ENCODE peak calls at places on chromosomes 1 and 21, in four cellular contexts. O is ascending aorta; B is left ventricle myocardium inferior; F is CD8-positive, alpha-beta T cell. Y is an unnamed sample. For H3K4me1, the result is how much of the 10 kb centered on the place peaks cover.

GRCh38 chr1:116514708-116515525 is 55.9 kb downstream of the CD58 start:
- DNase-seq in O (no peak), B (no peak), F (peak), Y (no peak)

GRCh38 chr1:6962956-6963915 is 178.0 kb downstream of the CAMTA1 start:
- DNase-seq in O (no peak), B (peak), F (peak), Y (peak)

GRCh38 chr1:16178596-16179497 is 23.0 kb upstream of the EPHA2 start:
- DNase-seq in O (no peak), B (no peak), F (no peak), Y (no peak)

GRCh38 chr1:3787745-3788605 is 8.3 kb downstream of the LRRC47 start:
- DNase-seq in O (no peak), B (no peak), F (no peak), Y (no peak)

GRCh38 chr1:25257176-25257575 is 9.9 kb upstream of the RSRP1 start:
- DNase-seq in O (no peak), B (no peak), F (no peak), Y (no peak)

GRCh38 chr1:10736623-10737267 is 59.7 kb downstream of the CASZ1 start:
- DNase-seq in O (no peak), B (no peak), F (no peak), Y (no peak)

GRCh38 chr21:34986561-34987533 is 62.3 kb downstream of the RUNX1 start:
- DNase-seq in O (no peak), B (no peak), F (peak), Y (no peak)

GRCh38 chr1:233383984-233384383 is 56.5 kb downstream of the MAP3K21 start:
- DNase-seq in O (no peak), B (no peak), F (no peak), Y (no peak)

GRCh38 chr1:214124915-214125314 is 137.1 kb downstream of the PROX1 start:
- DNase-seq in O (no peak), B (no peak), F (no peak), Y (no peak)

GRCh38 chr1:186374313-186375151 is 521 bp downstream of the TPR start:
- DNase-seq in O (no peak), B (peak), F (peak), Y (peak)

GRCh38 chr1:147080671-147081394 is 91.4 kb downstream of the PRKAB2 start:
- DNase-seq in O (no peak), B (no peak), F (no peak), Y (no peak)

GRCh38 chr1:245085508-245086095 is 69.2 kb upstream of the KIF26B start:
- DNase-seq in O (no peak), B (no peak), F (no peak), Y (no peak)

GRCh38 chr1:31715097-31715872 is 11.5 kb upstream of the COL16A1 start:
- DNase-seq in O (peak), B (peak), F (peak), Y (peak)

GRCh38 chr1:6148497-6149241 is 31.5 kb downstream of the CHD5 start:
- DNase-seq in O (no peak), B (peak), F (peak), Y (no peak)

GRCh38 chr1:9080704-9081291 is 11.4 kb upstream of the SLC2A5 start:
- DNase-seq in O (no peak), B (no peak), F (no peak), Y (no peak)

GRCh38 chr1:13702425-13703127 is 2.6 kb downstream of the PRDM2 start:
- DNase-seq in O (no peak), B (no peak), F (peak), Y (no peak)

GRCh38 chr1:207335695-207336363 is 14.4 kb downstream of the CD55 start:
- DNase-seq in O (no peak), B (no peak), F (no peak), Y (no peak)

GRCh38 chr1:147337040-147337439 is 94.6 kb downstream of the CHD1L start:
- DNase-seq in O (no peak), B (no peak), F (no peak), Y (peak)

GRCh38 chr1:182628657-182629056 is 24.5 kb upstream of the RGS16 start:
- DNase-seq in O (no peak), B (no peak), F (no peak), Y (no peak)

GRCh38 chr1:6037338-6037762 is 8.3 kb upstream of the KCNAB2 start:
- DNase-seq in O (no peak), B (no peak), F (peak), Y (no peak)

GRCh38 chr1:164846731-164847691 is 288.0 kb downstream of the PBX1 start:
- DNase-seq in O (no peak), B (no peak), F (no peak), Y (no peak)

GRCh38 chr1:164843743-164844500 is 284.9 kb downstream of the PBX1 start:
- DNase-seq in O (no peak), B (no peak), F (no peak), Y (no peak)

GRCh38 chr1:164842891-164843290 is 283.9 kb downstream of the PBX1 start:
- DNase-seq in O (no peak), B (no peak), F (no peak), Y (no peak)

GRCh38 chr1:164838786-164839185 is 279.8 kb downstream of the PBX1 start:
- DNase-seq in O (no peak), B (no peak), F (no peak), Y (no peak)

GRCh38 chr1:164841723-164842465 is 282.9 kb downstream of the PBX1 start:
- DNase-seq in O (no peak), B (no peak), F (no peak), Y (no peak)
- H3K4me1 ChIP-seq in O (under half), B (half or more), F (under half), Y (under half)

GRCh38 chr1:226083303-226084101 is 21.0 kb downstream of the H3-3A start:
- DNase-seq in O (peak), B (peak), F (peak), Y (no peak)

GRCh38 chr1:226082959-226083302 is 20.4 kb downstream of the H3-3A start:
- DNase-seq in O (no peak), B (peak), F (no peak), Y (no peak)

GRCh38 chr1:226078336-226078735 is 15.8 kb downstream of the H3-3A start:
- DNase-seq in O (no peak), B (no peak), F (no peak), Y (no peak)

GRCh38 chr1:226085675-226086074 is 23.2 kb downstream of the H3-3A start:
- DNase-seq in O (no peak), B (no peak), F (no peak), Y (no peak)

GRCh38 chr1:226082587-226082917 is 20.0 kb downstream of the H3-3A start:
- DNase-seq in O (no peak), B (no peak), F (no peak), Y (no peak)
- H3K27ac ChIP-seq in O (peak), B (peak), F (no peak), Y (no peak)

DNA sequence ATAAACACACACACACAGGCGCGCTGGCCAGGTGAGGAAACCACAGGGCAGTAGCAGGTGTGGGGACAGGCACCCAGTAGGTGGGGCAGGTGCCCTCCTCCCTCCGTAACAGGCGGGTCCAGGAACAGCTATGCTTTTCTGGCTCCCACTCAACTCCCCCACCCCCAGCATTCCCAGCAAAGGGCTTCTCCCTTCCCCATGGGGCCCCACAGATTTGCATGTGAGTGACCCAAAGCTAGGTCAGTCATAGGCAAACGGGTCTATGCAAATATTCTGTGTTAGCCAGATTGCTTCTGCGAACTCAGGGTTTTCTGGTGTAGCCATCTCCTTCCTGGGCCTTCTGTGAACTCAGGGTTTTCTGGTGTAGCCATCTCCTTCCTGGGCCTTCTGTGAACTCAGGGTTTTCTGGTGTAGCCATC is 114.2 kb downstream of the SIK1 start:
- DNase-seq in O (no peak), B (no peak), F (no peak), Y (no peak)
- H3K4me1 ChIP-seq in O (under half), B (under half), F (under half), Y (under half)

GRCh38 chr1:202638019-202638887 is 72.0 kb downstream of the SYT2 start:
- DNase-seq in O (no peak), B (no peak), F (no peak), Y (no peak)
- H3K27ac ChIP-seq in O (no peak), B (no peak), F (no peak), Y (no peak)

DNA sequence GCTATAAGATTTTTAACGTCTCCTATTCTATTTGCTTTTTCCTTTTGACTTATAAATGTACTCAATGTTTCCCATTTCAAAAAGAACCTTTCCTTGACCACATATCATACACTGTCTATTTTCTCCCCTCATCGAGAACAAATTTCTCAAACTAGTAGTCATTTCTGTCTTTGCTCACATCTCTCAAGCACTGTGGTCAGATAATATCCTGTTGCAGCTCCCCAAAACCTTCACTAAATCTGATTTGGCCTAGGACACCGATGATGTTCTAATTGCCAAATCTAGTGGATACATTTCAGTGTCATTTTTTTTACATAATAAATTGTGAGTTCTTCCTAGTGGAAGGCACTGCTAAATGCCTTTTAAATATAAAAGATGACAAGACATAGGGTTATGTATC is 19.4 kb downstream of the CXADR start:
- DNase-seq in O (no peak), B (no peak), F (no peak), Y (no peak)
- H3K4me1 ChIP-seq in O (under half), B (under half), F (under half), Y (under half)

GRCh38 chr21:40242586-40242985 is 375.3 kb downstream of the PCP4 start:
- DNase-seq in O (no peak), B (no peak), F (no peak), Y (no peak)
- H3K27ac ChIP-seq in O (no peak), B (no peak), F (no peak), Y (no peak)

Y was measured in iPS DF 6.9.